ENCODE peak calls at places on chromosomes 7 and 10, in eight cellular contexts. L is NCI-H774; B is tibial artery; G is HEK293T; N is foreskin fibroblast; Z is EL; C is HCT116; S is activated naive CD4-positive, alpha-beta T cell. O is an unnamed sample.

GRCh38 chr10:100781145-100781665 is 35.8 kb downstream of the PAX2 start:
- DNase-seq in N (no peak), S (no peak), Z (no peak), G (no peak), C (no peak), L (no peak), B (no peak), O (no peak)

GRCh38 chr10:33280217-33280616 is 54.2 kb downstream of the NRP1 start:
- DNase-seq in N (no peak), C (no peak), B (no peak), G (no peak), L (no peak), S (no peak), Z (no peak), O (peak)

GRCh38 chr10:4639960-4640359 is 186.0 kb upstream of the AKR1E2 start:
- DNase-seq in S (no peak), B (peak), N (no peak), Z (no peak), G (no peak), C (no peak), L (no peak), O (no peak)

GRCh38 chr10:76111986-76112825 is 680.8 kb downstream of the LRMDA start:
- DNase-seq in S (no peak), Z (peak), C (no peak), G (no peak), L (no peak), B (no peak), N (no peak), O (no peak)

GRCh38 chr7:129390314-129390713 is 43.9 kb upstream of the STRIP2 start:
- DNase-seq in L (no peak), Z (no peak), G (no peak), N (no peak), B (no peak), S (no peak), C (no peak), O (no peak)

GRCh38 chr10:62814901-62815372 is 1.2 kb downstream of the EGR2 start:
- DNase-seq in B (no peak), N (no peak), C (no peak), Z (peak), G (no peak), S (no peak), L (no peak), O (no peak)

GRCh38 chr7:39664057-39664456 is 40.7 kb downstream of the RALA start:
- DNase-seq in C (no peak), B (no peak), N (no peak), G (no peak), Z (no peak), L (no peak), S (no peak), O (no peak)

GRCh38 chr7:123749537-123749857 is 694 bp upstream of the WASL start:
- DNase-seq in N (peak), G (no peak), B (peak), Z (peak), C (peak), S (no peak), L (no peak), O (peak)

GRCh38 chr7:52100-52499 is 140.3 kb upstream of the FAM20C start:
- DNase-seq in C (no peak), L (no peak), S (no peak), B (no peak), G (no peak), N (no peak), Z (no peak), O (no peak)

GRCh38 chr10:52318822-52319464 is 4.9 kb downstream of the DKK1 start:
- DNase-seq in N (peak), C (peak), L (no peak), Z (peak), S (no peak), G (no peak), B (no peak), O (peak)

GRCh38 chr10:61810263-61810662 is 91.2 kb upstream of the ARID5B start:
- DNase-seq in C (no peak), N (no peak), B (no peak), L (no peak), Z (no peak), S (no peak), G (no peak), O (no peak)

GRCh38 chr7:94041529-94041928 is 37.4 kb upstream of the BET1 start:
- DNase-seq in C (no peak), Z (peak), S (no peak), L (no peak), G (no peak), B (no peak), N (peak), O (no peak)

GRCh38 chr10:27319752-27320561 is 79.4 kb upstream of the ACBD5 start:
- DNase-seq in Z (peak), C (no peak), S (no peak), B (peak), L (no peak), N (peak), G (no peak), O (no peak)

GRCh38 chr10:126511917-126512487 is 123.7 kb upstream of the ADAM12 start:
- DNase-seq in S (no peak), Z (no peak), L (no peak), G (no peak), N (no peak), B (no peak), C (no peak), O (no peak)

GRCh38 chr10:64033710-64034109 is 512.5 kb downstream of the REEP3 start:
- DNase-seq in G (no peak), C (no peak), N (no peak), B (no peak), S (no peak), Z (no peak), L (no peak), O (no peak)

GRCh38 chr7:4133491-4134044 is 548.5 kb upstream of the FOXK1 start:
- DNase-seq in G (no peak), B (no peak), S (no peak), Z (no peak), N (no peak), L (no peak), C (no peak), O (no peak)

GRCh38 chr10:14478639-14479038 is 147.9 kb upstream of the FRMD4A start:
- DNase-seq in N (peak), G (peak), Z (peak), S (no peak), C (peak), B (peak), L (peak), O (no peak)

GRCh38 chr7:105760549-105761447 is 115.6 kb downstream of the ATXN7L1 start:
- DNase-seq in L (no peak), C (no peak), B (no peak), Z (peak), N (peak), G (no peak), S (no peak), O (no peak)

GRCh38 chr10:132335189-132336063 is 3.4 kb downstream of the LRRC27 start:
- DNase-seq in N (no peak), B (peak), G (peak), C (no peak), L (no peak), Z (no peak), S (no peak), O (no peak)

GRCh38 chr7:103929808-103930415 is 59.5 kb downstream of the RELN start:
- DNase-seq in Z (no peak), L (no peak), S (no peak), G (no peak), C (no peak), B (no peak), N (no peak), O (no peak)

GRCh38 chr10:98423691-98424120 is 8.7 kb upstream of the PYROXD2 start:
- DNase-seq in N (no peak), B (no peak), C (no peak), S (no peak), G (peak), Z (no peak), L (no peak), O (no peak)

GRCh38 chr10:63166742-63167258 is 33.7 kb downstream of the NRBF2 start:
- DNase-seq in B (no peak), G (peak), N (peak), Z (peak), C (peak), S (no peak), L (peak), O (peak)

GRCh38 chr7:134907639-134908038 is 78.7 kb upstream of the AGBL3 start:
- DNase-seq in B (no peak), N (no peak), C (no peak), S (no peak), L (no peak), G (no peak), Z (no peak), O (no peak)

GRCh38 chr10:26821699-26822542 is 38.8 kb downstream of the ABI1 start:
- DNase-seq in Z (no peak), B (no peak), N (no peak), S (no peak), C (no peak), G (no peak), L (no peak), O (no peak)

GRCh38 chr10:14954001-14954770 is at the start of gene DCLRE1C:
- DNase-seq in S (peak), C (peak), Z (peak), B (peak), N (peak), L (peak), G (peak), O (peak)

GRCh38 chr7:128672927-128673517 is 930 bp downstream of the GARIN1A start:
- DNase-seq in N (peak), S (no peak), C (peak), Z (peak), L (no peak), B (no peak), G (peak), O (no peak)

GRCh38 chr10:79164075-79164474 is 95.3 kb downstream of the ZMIZ1 start:
- DNase-seq in L (no peak), B (no peak), G (no peak), S (no peak), C (no peak), N (no peak), Z (no peak), O (no peak)

GRCh38 chr10:93435621-93436385 is 46.3 kb downstream of the MYOF start:
- DNase-seq in L (no peak), N (peak), Z (peak), C (no peak), G (peak), B (no peak), S (no peak), O (peak)

GRCh38 chr7:148962823-148963582 is 65.3 kb downstream of the PDIA4 start:
- DNase-seq in L (peak), B (peak), Z (peak), G (peak), S (peak), N (peak), C (peak), O (no peak)